ENCODE peak calls at places on chromosomes 6 and 20, in five cellular contexts. One of them, this sample, is unnamed. For H3K4me1 and H3K9me3, the result is how much of the 10 kb centered on the place peaks cover.

GRCh38 chr20:31760457-31761240 is 21.6 kb downstream of the TPX2 start:
- DNase-seq in CD8-positive, alpha-beta T cell: no peak
- DNase-seq in Peyer's patch: no peak
- DNase-seq in sigmoid colon: no peak
- DNase-seq in tibial nerve: no peak
- DNase-seq in this sample: no peak

GRCh38 chr20:51586005-51586440 is 43.5 kb upstream of the NFATC2 start:
- DNase-seq in sigmoid colon: no peak
- DNase-seq in Peyer's patch: no peak
- DNase-seq in CD8-positive, alpha-beta T cell: no peak
- DNase-seq in tibial nerve: no peak
- DNase-seq in this sample: no peak

GRCh38 chr6:38974389-38975133 is 74.0 kb upstream of the GLP1R start:
- DNase-seq in Peyer's patch: no peak
- DNase-seq in sigmoid colon: no peak
- DNase-seq in CD8-positive, alpha-beta T cell: no peak
- DNase-seq in tibial nerve: no peak
- DNase-seq in this sample: no peak

GRCh38 chr6:160737934-160738333 is 35.9 kb downstream of the PLG start:
- DNase-seq in Peyer's patch: no peak
- DNase-seq in CD8-positive, alpha-beta T cell: no peak
- DNase-seq in tibial nerve: no peak
- DNase-seq in sigmoid colon: no peak
- DNase-seq in this sample: no peak

GRCh38 chr6:35292494-35292893 is 5.1 kb upstream of the DEF6 start:
- DNase-seq in sigmoid colon: peak
- DNase-seq in tibial nerve: no peak
- DNase-seq in CD8-positive, alpha-beta T cell: no peak
- DNase-seq in Peyer's patch: no peak
- DNase-seq in this sample: no peak

GRCh38 chr20:14859627-14860026 is 522.2 kb upstream of the FLRT3 start:
- DNase-seq in sigmoid colon: no peak
- DNase-seq in CD8-positive, alpha-beta T cell: no peak
- DNase-seq in tibial nerve: no peak
- DNase-seq in Peyer's patch: no peak
- DNase-seq in this sample: no peak

GRCh38 chr6:137816688-137817087 is 50.4 kb upstream of the TNFAIP3 start:
- DNase-seq in tibial nerve: no peak
- DNase-seq in CD8-positive, alpha-beta T cell: no peak
- DNase-seq in Peyer's patch: no peak
- DNase-seq in sigmoid colon: no peak
- DNase-seq in this sample: no peak

GRCh38 chr6:92521553-92521952 is 897.8 kb downstream of the EPHA7 start:
- DNase-seq in sigmoid colon: no peak
- DNase-seq in tibial nerve: no peak
- DNase-seq in Peyer's patch: no peak
- DNase-seq in CD8-positive, alpha-beta T cell: no peak
- DNase-seq in this sample: no peak

GRCh38 chr6:134472661-134473060 is 154.7 kb upstream of the SGK1 start:
- DNase-seq in CD8-positive, alpha-beta T cell: no peak
- DNase-seq in Peyer's patch: no peak
- DNase-seq in tibial nerve: no peak
- DNase-seq in sigmoid colon: no peak
- DNase-seq in this sample: no peak

GRCh38 chr6:157867981-157868380 is 44.9 kb downstream of the SNX9 start:
- DNase-seq in sigmoid colon: no peak
- DNase-seq in Peyer's patch: no peak
- DNase-seq in CD8-positive, alpha-beta T cell: no peak
- DNase-seq in tibial nerve: no peak
- DNase-seq in this sample: no peak

DNA sequence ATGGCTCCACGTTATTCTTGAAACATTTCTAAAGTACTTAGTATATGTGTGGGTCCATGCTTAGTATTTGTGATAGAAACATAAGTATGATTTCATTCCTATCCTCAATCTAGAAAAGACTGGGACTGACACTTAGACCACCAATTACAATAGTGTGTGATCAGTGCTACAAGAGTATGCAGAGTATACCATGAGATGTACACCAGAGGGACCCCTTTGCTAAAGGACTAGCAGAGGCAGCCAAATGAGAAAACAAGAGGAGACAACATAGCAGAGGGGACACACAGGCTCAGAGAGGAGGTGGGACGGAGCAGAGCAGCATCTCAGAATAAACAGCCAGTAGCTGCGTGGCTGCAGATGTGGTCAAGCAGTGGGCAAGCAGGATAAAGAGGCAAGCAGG is 21.0 kb downstream of the RMND1 start:
- DNase-seq in Peyer's patch: no peak
- DNase-seq in CD8-positive, alpha-beta T cell: no peak
- DNase-seq in sigmoid colon: no peak
- DNase-seq in tibial nerve: no peak
- DNase-seq in this sample: no peak
- TF ChIP-seq CTCF in Peyer's patch: no peak
- TF ChIP-seq CTCF in CD8-positive, alpha-beta T cell: no peak
- TF ChIP-seq CTCF in sigmoid colon: no peak
- TF ChIP-seq CTCF in tibial nerve: no peak
- TF ChIP-seq CTCF in this sample: no peak

GRCh38 chr6:166353507-166353906 is 11.2 kb upstream of the SFT2D1 start:
- DNase-seq in CD8-positive, alpha-beta T cell: no peak
- DNase-seq in sigmoid colon: no peak
- DNase-seq in Peyer's patch: no peak
- DNase-seq in tibial nerve: no peak
- DNase-seq in this sample: no peak

GRCh38 chr6:166355552-166355951 is 13.2 kb upstream of the SFT2D1 start:
- DNase-seq in CD8-positive, alpha-beta T cell: no peak
- DNase-seq in Peyer's patch: no peak
- DNase-seq in tibial nerve: no peak
- DNase-seq in sigmoid colon: no peak
- DNase-seq in this sample: no peak

GRCh38 chr6:166354143-166354542 is 11.8 kb upstream of the SFT2D1 start:
- DNase-seq in tibial nerve: no peak
- DNase-seq in Peyer's patch: no peak
- DNase-seq in CD8-positive, alpha-beta T cell: no peak
- DNase-seq in sigmoid colon: no peak
- DNase-seq in this sample: no peak

GRCh38 chr6:166351715-166352285 is 9.5 kb upstream of the SFT2D1 start:
- DNase-seq in Peyer's patch: peak
- DNase-seq in tibial nerve: no peak
- DNase-seq in sigmoid colon: no peak
- DNase-seq in CD8-positive, alpha-beta T cell: no peak
- DNase-seq in this sample: peak

DNA sequence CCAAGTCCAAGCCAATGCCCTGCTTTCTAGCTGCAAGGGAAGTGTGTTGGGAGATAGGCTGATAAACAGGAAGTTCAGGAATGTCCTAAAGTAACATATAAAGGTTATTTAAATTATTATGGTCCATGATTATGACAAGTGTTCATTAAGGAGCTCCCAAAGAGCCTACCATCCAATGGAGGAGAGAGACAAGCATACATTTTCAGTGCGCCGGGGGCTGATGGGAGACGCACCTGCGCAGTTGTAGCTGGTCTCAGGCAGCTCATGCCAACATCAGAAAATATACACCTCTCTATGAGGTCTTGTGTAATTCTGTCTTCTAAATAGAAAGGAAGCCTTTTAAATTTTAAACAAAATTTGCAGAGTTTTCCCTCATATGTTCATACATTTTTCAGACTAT is 12.6 kb upstream of the SFT2D1 start:
- DNase-seq in sigmoid colon: no peak
- DNase-seq in Peyer's patch: no peak
- DNase-seq in tibial nerve: no peak
- DNase-seq in CD8-positive, alpha-beta T cell: no peak
- DNase-seq in this sample: no peak
- H3K4me1 ChIP-seq in sigmoid colon: under half
- H3K4me1 ChIP-seq in Peyer's patch: under half
- H3K4me1 ChIP-seq in tibial nerve: under half
- H3K4me1 ChIP-seq in CD8-positive, alpha-beta T cell: under half
- H3K4me1 ChIP-seq in this sample: under half

GRCh38 chr6:43753570-43754183 is 16.3 kb upstream of the VEGFA start:
- DNase-seq in sigmoid colon: no peak
- DNase-seq in CD8-positive, alpha-beta T cell: no peak
- DNase-seq in Peyer's patch: peak
- DNase-seq in tibial nerve: no peak
- DNase-seq in this sample: no peak
- H3K9me3 ChIP-seq in sigmoid colon: under half
- H3K9me3 ChIP-seq in CD8-positive, alpha-beta T cell: under half
- H3K9me3 ChIP-seq in Peyer's patch: under half
- H3K9me3 ChIP-seq in tibial nerve: under half
- H3K9me3 ChIP-seq in this sample: under half

GRCh38 chr6:170140129-170140528 is 150.7 kb downstream of the DLL1 start:
- DNase-seq in CD8-positive, alpha-beta T cell: no peak
- DNase-seq in tibial nerve: no peak
- DNase-seq in Peyer's patch: peak
- DNase-seq in sigmoid colon: peak
- DNase-seq in this sample: no peak

GRCh38 chr6:170142559-170142958 is 148.3 kb downstream of the DLL1 start:
- DNase-seq in sigmoid colon: peak
- DNase-seq in CD8-positive, alpha-beta T cell: no peak
- DNase-seq in Peyer's patch: peak
- DNase-seq in tibial nerve: no peak
- DNase-seq in this sample: no peak

GRCh38 chr6:170146640-170147039 is 144.2 kb downstream of the DLL1 start:
- DNase-seq in tibial nerve: no peak
- DNase-seq in CD8-positive, alpha-beta T cell: no peak
- DNase-seq in sigmoid colon: peak
- DNase-seq in Peyer's patch: no peak
- DNase-seq in this sample: no peak

GRCh38 chr6:170144952-170145587 is 145.8 kb downstream of the DLL1 start:
- DNase-seq in CD8-positive, alpha-beta T cell: no peak
- DNase-seq in tibial nerve: no peak
- DNase-seq in Peyer's patch: no peak
- DNase-seq in sigmoid colon: no peak
- DNase-seq in this sample: no peak

DNA sequence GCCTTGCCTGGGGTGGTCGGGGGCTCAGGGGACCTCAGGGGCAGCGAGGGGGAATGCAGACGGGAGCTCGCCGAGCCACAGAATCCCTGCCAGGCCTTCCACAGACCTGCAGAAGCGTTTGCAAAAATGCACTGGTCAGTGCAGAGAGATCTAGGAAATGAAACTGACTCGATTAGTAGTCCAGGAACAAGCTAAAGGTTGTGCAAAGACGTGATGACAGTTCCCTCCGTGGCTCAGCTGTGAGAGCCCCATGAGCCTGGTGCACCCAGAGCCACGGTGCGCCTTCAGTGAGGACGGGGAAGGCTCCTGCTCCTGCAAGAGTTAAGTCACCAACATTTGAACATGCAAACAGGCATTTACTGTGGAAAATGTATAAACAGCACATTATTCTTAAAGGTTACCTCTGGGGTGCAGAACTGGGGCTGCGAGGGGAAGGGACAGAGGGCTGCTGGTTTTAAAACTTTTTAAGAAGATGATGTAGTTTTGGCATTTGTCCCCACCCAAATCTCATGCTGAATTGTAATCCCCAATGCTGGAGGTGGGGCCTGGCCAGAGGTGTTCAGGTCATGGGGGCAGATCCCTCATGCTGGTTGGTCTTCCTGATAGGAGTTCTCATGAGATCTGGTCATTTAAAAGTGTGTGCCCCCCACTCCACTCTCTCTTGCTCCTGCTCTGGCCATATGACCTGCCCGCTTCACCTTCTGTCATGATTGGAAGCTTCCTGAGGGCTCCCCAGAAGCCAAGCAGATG is 147.3 kb downstream of the DLL1 start:
- DNase-seq in tibial nerve: no peak
- DNase-seq in Peyer's patch: peak
- DNase-seq in sigmoid colon: peak
- DNase-seq in CD8-positive, alpha-beta T cell: no peak
- DNase-seq in this sample: no peak
- TF ChIP-seq CTCF in tibial nerve: no peak
- TF ChIP-seq CTCF in Peyer's patch: no peak
- TF ChIP-seq CTCF in sigmoid colon: no peak
- TF ChIP-seq CTCF in CD8-positive, alpha-beta T cell: no peak
- TF ChIP-seq CTCF in this sample: no peak

GRCh38 chr20:11468880-11469279 is 448.8 kb upstream of the BTBD3 start:
- DNase-seq in CD8-positive, alpha-beta T cell: no peak
- DNase-seq in Peyer's patch: no peak
- DNase-seq in tibial nerve: no peak
- DNase-seq in sigmoid colon: no peak
- DNase-seq in this sample: no peak
- H3K4me1 ChIP-seq in CD8-positive, alpha-beta T cell: under half
- H3K4me1 ChIP-seq in Peyer's patch: under half
- H3K4me1 ChIP-seq in tibial nerve: under half
- H3K4me1 ChIP-seq in sigmoid colon: under half
- H3K4me1 ChIP-seq in this sample: under half

DNA sequence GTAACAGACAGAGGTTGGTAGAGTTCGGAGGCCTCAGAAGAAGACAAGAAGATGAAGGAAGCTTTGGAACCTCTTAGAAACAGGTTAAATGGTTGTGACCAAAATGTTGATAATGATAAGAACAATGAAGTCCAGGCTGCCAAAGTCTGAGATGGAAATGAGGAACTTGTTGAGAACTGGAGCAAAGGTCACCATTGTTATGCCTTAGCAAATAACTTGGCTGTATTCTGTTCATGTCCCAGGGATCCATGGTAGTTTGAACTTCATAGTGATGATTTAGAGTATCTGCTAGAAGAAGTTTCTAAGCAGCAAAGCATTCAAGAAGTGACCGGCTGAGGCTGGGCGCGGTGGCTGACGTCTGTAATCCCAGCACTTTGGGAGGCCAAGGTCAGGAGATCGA is 11.1 kb upstream of the LSM14B start:
- DNase-seq in tibial nerve: no peak
- DNase-seq in Peyer's patch: no peak
- DNase-seq in CD8-positive, alpha-beta T cell: no peak
- DNase-seq in sigmoid colon: no peak
- DNase-seq in this sample: no peak
- H3K9me3 ChIP-seq in tibial nerve: under half
- H3K9me3 ChIP-seq in Peyer's patch: under half
- H3K9me3 ChIP-seq in CD8-positive, alpha-beta T cell: half or more
- H3K9me3 ChIP-seq in sigmoid colon: under half
- H3K9me3 ChIP-seq in this sample: half or more